ENCODE peak calls at places on chromosomes 3 and 15, in ten cellular contexts. H, O, S, C, W, J, L, I, U and Q are unnamed samples.

GRCh38 chr3:143445118-143445517 is 325.5 kb downstream of the CHST2 start:
- DNase-seq in H (no peak), O (no peak), S (no peak), C (peak), W (no peak), J (no peak), L (no peak), I (no peak), U (no peak), Q (no peak)

GRCh38 chr3:4680881-4681300 is 187.7 kb downstream of the ITPR1 start:
- DNase-seq in H (no peak), O (no peak), S (no peak), C (no peak), W (no peak), J (no peak), L (no peak), I (no peak), U (no peak), Q (no peak)

GRCh38 chr15:81595752-81596151 is 221.7 kb upstream of the TMC3 start:
- DNase-seq in H (no peak), O (no peak), S (no peak), C (no peak), W (no peak), J (no peak), L (no peak), I (no peak), U (no peak), Q (no peak)

GRCh38 chr15:96889734-96890480 is 559.4 kb downstream of the NR2F2 start:
- DNase-seq in H (no peak), O (no peak), S (no peak), C (no peak), W (no peak), J (no peak), L (no peak), I (no peak), U (no peak), Q (no peak)

GRCh38 chr3:57078366-57079220 is 18.1 kb downstream of the SPATA12 start:
- DNase-seq in H (peak), O (peak), S (peak), C (peak), W (peak), J (peak), L (no peak), I (peak), U (peak), Q (peak)

GRCh38 chr3:25648107-25648535 is 16.6 kb downstream of the TOP2B start:
- DNase-seq in H (peak), O (no peak), S (peak), C (peak), W (peak), J (no peak), L (peak), I (no peak), U (peak), Q (no peak)

GRCh38 chr15:88465633-88466219 is 1.5 kb downstream of the MRPL46 start:
- DNase-seq in H (peak), O (no peak), S (no peak), C (peak), W (no peak), J (no peak), L (no peak), I (no peak), U (no peak), Q (no peak)

GRCh38 chr15:33242165-33242564 is 47.7 kb upstream of the FMN1 start:
- DNase-seq in H (no peak), O (no peak), S (no peak), C (peak), W (no peak), J (no peak), L (no peak), I (no peak), U (peak), Q (no peak)